ENCODE peak calls at places on chromosomes 4 and X, in nine cellular contexts. T, R, N, A, F, L, I, U and Q are unnamed samples.

GRCh38 chr4:177182156-177182555 is 127.5 kb upstream of the NEIL3 start:
- DNase-seq in T (no peak), R (no peak), N (no peak), A (no peak), F (peak), L (no peak), I (no peak), U (peak), Q (no peak)

GRCh38 chrX:137425273-137425902 is 140.5 kb upstream of the ZIC3 start:
- DNase-seq in T (no peak), R (no peak), N (no peak), A (no peak), F (no peak), L (no peak), I (no peak), U (no peak), Q (no peak)

GRCh38 chr4:180205276-180205675 is 2037.9 kb upstream of the TENM3 start:
- DNase-seq in T (no peak), R (no peak), N (no peak), A (no peak), F (no peak), L (no peak), I (no peak), U (no peak), Q (no peak)

GRCh38 chr4:148437439-148437838 is 4.8 kb downstream of the NR3C2 start:
- DNase-seq in T (no peak), R (no peak), N (no peak), A (no peak), F (no peak), L (no peak), I (no peak), U (no peak), Q (no peak)

GRCh38 chrX:136176399-136176825 is 29.1 kb downstream of the FHL1 start:
- DNase-seq in T (no peak), R (no peak), N (peak), A (no peak), F (peak), L (peak), I (no peak), U (peak), Q (no peak)

GRCh38 chrX:37331546-37331945 is 17.6 kb upstream of the PRRG1 start:
- DNase-seq in T (no peak), R (no peak), N (no peak), A (no peak), F (no peak), L (no peak), I (no peak), U (no peak), Q (no peak)

GRCh38 chrX:55159556-55159955 is 60.6 kb upstream of the PAGE5 start:
- DNase-seq in T (no peak), R (no peak), N (peak), A (no peak), F (no peak), L (no peak), I (no peak), U (no peak), Q (no peak)

GRCh38 chr4:40912455-40913055 is 162.8 kb downstream of the NSUN7 start:
- DNase-seq in T (no peak), R (no peak), N (no peak), A (no peak), F (peak), L (no peak), I (no peak), U (peak), Q (no peak)

GRCh38 chr4:47704693-47705325 is 133.1 kb downstream of the CORIN start:
- DNase-seq in T (peak), R (peak), N (peak), A (peak), F (peak), L (no peak), I (no peak), U (peak), Q (no peak)

GRCh38 chr4:128635141-128635911 is 174.2 kb upstream of the JADE1 start:
- DNase-seq in T (peak), R (peak), N (no peak), A (no peak), F (no peak), L (no peak), I (no peak), U (peak), Q (no peak)